ENCODE peak calls at places on chromosomes 12 and 14, in six cellular contexts. L, D, C, I, Y and F are unnamed samples.

GRCh38 chr12:114628199-114628598 is 55.8 kb downstream of the TBX3 start:
- DNase-seq in L (no peak), D (no peak), C (no peak), I (no peak), Y (no peak), F (no peak)

GRCh38 chr12:132154341-132154761 is 10.1 kb downstream of the NOC4L start:
- DNase-seq in L (no peak), D (peak), C (no peak), I (no peak), Y (no peak), F (no peak)

GRCh38 chr12:62658910-62659309 is 192.3 kb downstream of the MON2 start:
- DNase-seq in L (no peak), D (no peak), C (no peak), I (no peak), Y (no peak), F (no peak)

GRCh38 chr14:44625098-44625497 is 118.0 kb upstream of the FSCB start:
- DNase-seq in L (no peak), D (no peak), C (no peak), I (no peak), Y (no peak), F (no peak)

GRCh38 chr12:108594-108993 is 42.0 kb downstream of the IQSEC3 start:
- DNase-seq in L (peak), D (peak), C (no peak), I (peak), Y (no peak), F (peak)

GRCh38 chr14:101473045-101473729 is 88.1 kb upstream of the DIO3 start:
- DNase-seq in L (no peak), D (no peak), C (no peak), I (no peak), Y (no peak), F (peak)

GRCh38 chr12:20475542-20475941 is 107.2 kb downstream of the PDE3A start:
- DNase-seq in L (no peak), D (no peak), C (no peak), I (no peak), Y (peak), F (no peak)

GRCh38 chr12:52215587-52216031 is 17.4 kb upstream of the KRT7 start:
- DNase-seq in L (peak), D (no peak), C (no peak), I (peak), Y (peak), F (peak)

GRCh38 chr12:120855823-120856589 is 48.2 kb downstream of the SPPL3 start:
- DNase-seq in L (no peak), D (no peak), C (peak), I (no peak), Y (no peak), F (no peak)

GRCh38 chr14:81625343-81625742 is 91.7 kb upstream of the SEL1L start:
- DNase-seq in L (no peak), D (no peak), C (no peak), I (no peak), Y (no peak), F (no peak)

GRCh38 chr14:93430889-93431670 is at the start of gene UNC79:
- DNase-seq in L (peak), D (peak), C (no peak), I (no peak), Y (no peak), F (no peak)

GRCh38 chr12:62098131-62098530 is 162.1 kb upstream of the USP15 start:
- DNase-seq in L (no peak), D (no peak), C (no peak), I (no peak), Y (no peak), F (no peak)

GRCh38 chr14:29601559-29602109 is 326.0 kb downstream of the PRKD1 start:
- DNase-seq in L (no peak), D (no peak), C (no peak), I (no peak), Y (peak), F (no peak)

GRCh38 chr14:99572173-99572999 is 31.6 kb downstream of the CCDC85C start:
- DNase-seq in L (no peak), D (no peak), C (no peak), I (no peak), Y (no peak), F (no peak)

GRCh38 chr12:93184664-93185368 is 192.9 kb upstream of the NUDT4 start:
- DNase-seq in L (no peak), D (no peak), C (no peak), I (no peak), Y (no peak), F (no peak)
- H3K4me3 ChIP-seq in L (no peak), D (no peak), C (no peak), I (no peak), Y (no peak), F (no peak)

GRCh38 chr14:104657114-104657524 is 32.3 kb upstream of the INF2 start:
- DNase-seq in L (no peak), D (no peak), C (no peak), I (no peak), Y (no peak), F (peak)
- H3K4me3 ChIP-seq in L (no peak), D (no peak), C (no peak), I (no peak), Y (no peak), F (no peak)

GRCh38 chr14:71586131-71586893 is 345.9 kb upstream of the RGS6 start:
- DNase-seq in L (peak), D (peak), C (no peak), I (no peak), Y (peak), F (no peak)
- H3K4me3 ChIP-seq in L (no peak), D (peak), C (no peak), I (no peak), Y (peak), F (peak)

DNA sequence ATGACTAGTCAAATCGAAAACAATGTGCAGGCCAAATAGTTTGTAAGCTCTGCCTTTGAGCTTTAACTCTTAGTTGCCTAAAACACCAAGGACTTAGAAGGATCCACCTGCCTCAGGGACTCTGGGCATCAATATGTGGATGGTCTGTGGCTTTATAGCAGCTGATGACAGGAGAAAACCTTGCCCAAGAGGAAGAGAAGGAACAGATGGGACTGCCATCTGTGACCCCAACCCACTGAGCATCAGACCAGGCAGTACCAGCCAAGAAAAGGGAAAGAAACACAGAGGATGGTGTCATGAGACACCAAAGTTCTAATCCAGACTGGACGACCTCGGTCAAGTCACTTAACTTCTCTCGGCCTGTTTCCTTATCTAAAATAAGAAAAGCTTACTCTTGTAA is 12.7 kb downstream of the TGFB3 start:
- DNase-seq in L (no peak), D (no peak), C (no peak), I (no peak), Y (no peak), F (no peak)
- H3K4me3 ChIP-seq in L (no peak), D (no peak), C (no peak), I (no peak), Y (no peak), F (no peak)

GRCh38 chr12:102960766-102961487 is 3.5 kb downstream of the ASCL1 start:
- DNase-seq in L (no peak), D (no peak), C (no peak), I (no peak), Y (no peak), F (no peak)
- H3K4me3 ChIP-seq in L (no peak), D (no peak), C (no peak), I (no peak), Y (no peak), F (no peak)

GRCh38 chr12:46388427-46388992 is 15.9 kb upstream of the SLC38A2 start:
- DNase-seq in L (no peak), D (no peak), C (no peak), I (no peak), Y (peak), F (no peak)
- H3K4me3 ChIP-seq in L (no peak), D (no peak), C (no peak), I (no peak), Y (no peak), F (no peak)

DNA sequence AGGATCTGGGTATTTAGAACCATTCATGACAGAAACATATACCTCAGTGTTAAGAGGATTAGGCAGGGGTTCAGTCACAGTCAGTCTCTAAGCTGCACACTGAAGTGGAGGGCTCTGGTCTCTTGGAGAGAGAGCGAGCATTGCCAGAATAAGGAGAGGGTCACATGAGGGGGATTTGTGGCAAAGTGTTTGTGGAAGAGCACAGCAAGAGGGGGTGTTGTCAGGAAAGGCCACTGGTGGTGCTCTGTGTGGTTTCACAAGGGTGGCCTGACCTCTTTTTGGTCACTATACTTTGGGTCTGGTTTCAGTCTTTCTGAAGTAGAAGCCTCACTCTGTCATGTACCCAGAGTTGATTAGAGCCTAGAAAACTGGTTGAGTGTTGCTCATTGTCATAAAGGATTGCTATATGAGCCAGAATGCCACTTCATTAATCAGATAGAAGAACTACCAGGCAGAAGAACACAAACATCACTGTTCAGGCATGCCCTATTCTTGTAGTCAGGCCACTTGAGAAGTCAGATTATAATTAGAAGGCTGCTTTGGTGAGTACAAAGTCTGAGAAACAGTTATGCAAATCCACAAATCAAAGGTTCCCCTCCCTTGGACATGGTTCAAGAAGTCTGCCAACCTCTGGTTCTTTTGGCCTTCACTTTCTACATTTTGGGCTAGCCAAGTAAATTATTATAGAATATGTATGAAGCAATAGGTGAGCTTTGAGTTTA is 8.4 kb downstream of the TMEM19 start:
- DNase-seq in L (no peak), D (no peak), C (no peak), I (no peak), Y (no peak), F (no peak)
- H3K4me3 ChIP-seq in L (no peak), D (no peak), C (no peak), I (no peak), Y (no peak), F (no peak)

GRCh38 chr14:54349713-54350112 is 47.1 kb upstream of the CDKN3 start:
- DNase-seq in L (no peak), D (no peak), C (no peak), I (no peak), Y (no peak), F (no peak)
- H3K4me3 ChIP-seq in L (no peak), D (peak), C (no peak), I (no peak), Y (no peak), F (peak)